ENCODE peak calls at places on chromosomes 16 and 17, in ten cellular contexts. L is endodermal cell, F is hepatic stellate cell, B is HTR-8/SVneo, P is suprapubic skin, R is Caco-2, N is AG10803, A is NCI-H510A, Z is cardiac fibroblast, E is AG09319. V is an unnamed sample.

GRCh38 chr16:29894352-29894751 is 5.0 kb downstream of the SEZ6L2 start:
- DNase-seq in L (no peak), A (no peak), E (no peak), R (no peak), Z (no peak), P (no peak), N (no peak), B (no peak), F (no peak), V (no peak)

GRCh38 chr17:2837147-2837561 is 40.9 kb downstream of the RAP1GAP2 start:
- DNase-seq in R (no peak), E (no peak), A (no peak), P (no peak), N (no peak), F (no peak), L (peak), B (no peak), Z (no peak), V (no peak)

GRCh38 chr17:66652840-66653507 is 181.9 kb upstream of the CACNG5 start:
- DNase-seq in N (peak), A (no peak), F (no peak), Z (no peak), L (no peak), E (no peak), P (no peak), R (no peak), B (no peak), V (no peak)

GRCh38 chr16:57023541-57024249 is 34.3 kb downstream of the NLRC5 start:
- DNase-seq in A (no peak), P (no peak), B (no peak), E (no peak), Z (no peak), F (no peak), R (no peak), L (no peak), N (no peak), V (no peak)

GRCh38 chr17:55301521-55302406 is 37.0 kb downstream of the HLF start:
- DNase-seq in A (no peak), R (no peak), Z (peak), L (peak), B (no peak), F (no peak), E (no peak), P (no peak), N (no peak), V (no peak)

GRCh38 chr17:78412403-78412802 is 34.0 kb downstream of the PGS1 start:
- DNase-seq in B (no peak), L (no peak), R (peak), E (no peak), P (no peak), A (no peak), Z (peak), F (peak), N (no peak), V (no peak)

GRCh38 chr16:11319529-11320146 is 25.6 kb upstream of the RMI2 start:
- DNase-seq in R (no peak), F (no peak), P (no peak), E (no peak), A (no peak), L (no peak), N (no peak), B (no peak), Z (no peak), V (no peak)

GRCh38 chr16:30561212-30561816 is 3.1 kb upstream of the ZNF764 start:
- DNase-seq in N (no peak), P (no peak), F (peak), A (no peak), R (no peak), E (no peak), Z (no peak), B (no peak), L (peak), V (no peak)

GRCh38 chr16:88382491-88383400 is at the start of gene ZNF469:
- DNase-seq in P (no peak), F (peak), L (peak), N (peak), E (no peak), Z (peak), R (peak), B (peak), A (no peak), V (peak)

GRCh38 chr16:52561910-52562741 is 15.2 kb upstream of the TOX3 start:
- DNase-seq in P (no peak), E (no peak), Z (no peak), R (peak), B (no peak), A (peak), L (peak), N (no peak), F (no peak), V (no peak)

GRCh38 chr16:1152123-1152638 is 725 bp upstream of the CACNA1H start:
- DNase-seq in L (peak), N (no peak), Z (no peak), R (peak), P (no peak), A (no peak), F (peak), B (no peak), E (no peak), V (no peak)

GRCh38 chr17:31595076-31595475 is 203.6 kb downstream of the RAB11FIP4 start:
- DNase-seq in N (peak), L (peak), F (peak), E (no peak), R (no peak), Z (no peak), B (no peak), P (peak), A (no peak), V (no peak)

GRCh38 chr17:57868007-57868774 is 18.3 kb upstream of the MRPS23 start:
- DNase-seq in L (peak), F (peak), R (no peak), B (peak), A (no peak), P (peak), E (peak), Z (peak), N (peak), V (peak)

GRCh38 chr16:964696-965395 is 5.9 kb downstream of the LMF1 start:
- DNase-seq in B (no peak), E (no peak), R (no peak), L (no peak), F (no peak), A (no peak), Z (no peak), P (peak), N (no peak), V (no peak)

GRCh38 chr16:55233464-55233863 is 90.5 kb upstream of the IRX6 start:
- DNase-seq in N (peak), E (no peak), Z (no peak), F (no peak), B (no peak), P (no peak), R (no peak), L (no peak), A (no peak), V (no peak)

GRCh38 chr16:1800703-1801102 is 7.2 kb upstream of the IGFALS start:
- DNase-seq in A (no peak), N (peak), L (no peak), Z (no peak), P (no peak), R (no peak), B (no peak), F (no peak), E (no peak), V (no peak)

GRCh38 chr17:73365203-73365933 is 53.6 kb upstream of the CDC42EP4 start:
- DNase-seq in E (no peak), N (no peak), A (no peak), R (no peak), L (peak), B (no peak), P (no peak), Z (no peak), F (no peak), V (no peak)

GRCh38 chr17:39979865-39980401 is 674 bp upstream of the PSMD3 start:
- DNase-seq in R (peak), L (peak), A (no peak), N (no peak), P (no peak), Z (peak), F (peak), B (peak), E (no peak), V (no peak)

GRCh38 chr16:4713663-4714501 is 20.2 kb downstream of the ANKS3 start:
- DNase-seq in L (peak), R (no peak), N (no peak), B (no peak), Z (no peak), A (no peak), E (no peak), P (no peak), F (no peak), V (no peak)

V was measured in T1000.